ENCODE peak calls at places on chromosomes 12 and 14, in four cellular contexts. Q is PC-9, K is MM.1S, B is fibroblast of lung. O is an unnamed sample.

GRCh38 chr14:58863576-58864345 is 226.0 kb downstream of the DACT1 start:
- DNase-seq in Q (no peak), K (no peak), B (no peak), O (no peak)

GRCh38 chr12:115756271-115756670 is 521.2 kb downstream of the MED13L start:
- DNase-seq in K (no peak), Q (no peak), B (no peak), O (no peak)

GRCh38 chr12:24175281-24175680 is 225.8 kb upstream of the SOX5 start:
- DNase-seq in B (no peak), Q (no peak), K (peak; percentile 19), O (no peak)

GRCh38 chr12:10941916-10942607 is 3.0 kb upstream of the TAS2R14 start:
- DNase-seq in B (peak; percentile 47), K (peak; percentile 37), Q (peak; percentile 83), O (no peak)

GRCh38 chr14:49876563-49877127 is 16.2 kb upstream of the ARF6 start:
- DNase-seq in B (no peak), K (no peak), Q (no peak), O (no peak)

GRCh38 chr14:102893452-102893851 is 29.0 kb upstream of the AMN start:
- DNase-seq in K (no peak), B (peak; percentile 91), Q (no peak), O (no peak)

GRCh38 chr14:71475916-71476315 is 456.3 kb upstream of the RGS6 start:
- DNase-seq in K (no peak), B (no peak), Q (no peak), O (no peak)

GRCh38 chr12:40263616-40264409 is 39.0 kb downstream of the LRRK2 start:
- DNase-seq in B (no peak), Q (no peak), K (no peak), O (no peak)

GRCh38 chr12:122346054-122346453 is 76.4 kb downstream of the CLIP1 start:
- DNase-seq in K (no peak), Q (no peak), B (no peak), O (no peak)

GRCh38 chr12:20305470-20305869 is 62.9 kb upstream of the PDE3A start:
- DNase-seq in K (no peak), Q (no peak), B (peak; percentile 7), O (no peak)

GRCh38 chr12:108131035-108131434 is 1.9 kb downstream of the WSCD2 start:
- DNase-seq in K (no peak), B (no peak), Q (no peak), O (no peak)

GRCh38 chr14:20886091-20886490 is 5.1 kb upstream of the RNASE3 start:
- DNase-seq in B (no peak), K (no peak), Q (no peak), O (no peak)

GRCh38 chr14:103803661-103804060 is 43.7 kb downstream of the PPP1R13B start:
- DNase-seq in Q (no peak), K (no peak), B (peak; percentile 50), O (no peak)

GRCh38 chr12:91687052-91688017 is 458.3 kb downstream of the BTG1 start:
- DNase-seq in Q (no peak), B (peak; percentile 70), K (no peak), O (no peak)

GRCh38 chr14:93962701-93963601 is 13.4 kb downstream of the ASB2 start:
- DNase-seq in K (peak; percentile 50), Q (peak; percentile 77), B (no peak), O (no peak)

GRCh38 chr14:29648045-29648444 is 279.6 kb downstream of the PRKD1 start:
- DNase-seq in B (peak; percentile 18), Q (no peak), K (no peak), O (no peak)

GRCh38 chr14:22653012-22653621 is 9.0 kb upstream of the OR6J1 start:
- DNase-seq in K (peak; percentile 60), B (peak; percentile 67), Q (peak; percentile 68), O (no peak)

GRCh38 chr14:49961270-49962222 is 68.7 kb downstream of the ARF6 start:
- DNase-seq in Q (peak; percentile 71), B (peak; percentile 53), K (no peak), O (no peak)

GRCh38 chr12:72010365-72010764 is 71.7 kb downstream of the TPH2 start:
- DNase-seq in B (peak; percentile 81), Q (no peak), K (no peak), O (no peak)

GRCh38 chr14:71452987-71453386 is 479.2 kb upstream of the RGS6 start:
- DNase-seq in K (no peak), Q (no peak), B (no peak), O (no peak)

GRCh38 chr12:95789126-95790024 is 1.2 kb downstream of the NTN4 start:
- DNase-seq in K (no peak), B (no peak), Q (peak; percentile 62), O (no peak)

GRCh38 chr12:66107451-66107915 is 23.1 kb downstream of the LLPH start:
- DNase-seq in K (peak; percentile 84), Q (peak; percentile 77), B (peak; percentile 84), O (peak; percentile 92)

GRCh38 chr14:24903337-24903736 is 146.6 kb downstream of the STXBP6 start:
- DNase-seq in K (no peak), B (peak; percentile 78), Q (no peak), O (no peak)

GRCh38 chr14:93018401-93018800 is 95.5 kb downstream of the CHGA start:
- DNase-seq in B (no peak), Q (no peak), K (no peak), O (no peak)

GRCh38 chr12:9363145-9363544 is 154.9 kb upstream of the PZP start:
- DNase-seq in Q (no peak), K (no peak), B (no peak), O (no peak)

GRCh38 chr12:89470741-89471504 is 53.7 kb downstream of the GALNT4 start:
- DNase-seq in B (peak; percentile 30), K (peak; percentile 74), Q (no peak), O (no peak)

GRCh38 chr12:51863921-51864700 is 15.6 kb upstream of the FIGNL2 start:
- DNase-seq in Q (no peak), B (peak; percentile 64), K (no peak), O (no peak)

GRCh38 chr12:52041695-52042123 is 9.5 kb upstream of the NR4A1 start:
- DNase-seq in B (no peak), Q (no peak), K (peak; percentile 1), O (no peak)

GRCh38 chr12:47391566-47391965 is 311.8 kb upstream of the AMIGO2 start:
- DNase-seq in B (peak; percentile 57), K (no peak), Q (no peak), O (no peak)

GRCh38 chr14:55129086-55129427 is at the start of gene LGALS3:
- DNase-seq in K (peak; percentile 48), B (peak; percentile 69), Q (peak; percentile 60), O (no peak)

GRCh38 chr14:55127491-55127951 is 1.5 kb upstream of the LGALS3 start:
- DNase-seq in K (no peak), B (peak; percentile 83), Q (peak; percentile 99), O (no peak)

GRCh38 chr14:55130194-55130550 is 1.1 kb downstream of the LGALS3 start:
- DNase-seq in Q (peak; percentile 79), B (peak; percentile 45), K (no peak), O (no peak)

GRCh38 chr14:55128386-55129085 is 516 bp upstream of the LGALS3 start:
- DNase-seq in B (no peak), K (no peak), Q (no peak), O (no peak)

GRCh38 chr14:55129428-55130193 is 559 bp downstream of the LGALS3 start:
- DNase-seq in B (peak; percentile 71), K (peak; percentile 7), Q (peak; percentile 53), O (no peak)
- TF ChIP-seq EZH2 in B (no peak), K (no peak), Q (no peak), O (no peak)

DNA sequence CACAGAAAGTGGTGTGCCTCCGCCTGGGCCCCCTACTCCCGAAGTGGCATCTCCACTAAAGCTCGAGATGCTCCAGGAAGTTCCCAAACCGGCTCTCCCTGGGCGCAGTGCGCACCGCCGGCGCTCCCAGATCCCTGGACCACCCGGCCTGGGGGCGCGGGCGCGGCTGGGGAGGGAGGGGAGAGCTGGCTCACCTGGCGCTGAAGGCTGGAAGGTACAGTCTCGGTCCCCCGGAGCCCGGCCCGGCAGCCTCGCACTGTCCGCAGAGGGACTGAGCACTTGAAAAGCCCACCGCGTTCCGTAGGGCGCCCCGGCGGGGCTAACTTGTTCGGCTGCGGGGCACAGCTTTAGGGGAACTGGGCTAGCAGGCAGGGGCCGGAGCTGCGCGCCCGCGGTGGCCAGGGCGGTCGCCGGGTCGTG is 558 bp downstream of the DBX2 start:
- DNase-seq in B (peak; percentile 3), Q (no peak), K (no peak), O (no peak)
- TF ChIP-seq EZH2 in B (no peak), Q (no peak), K (no peak), O (no peak)

GRCh38 chr14:34075826-34076225 is 125.0 kb upstream of the EGLN3 start:
- DNase-seq in K (no peak), B (no peak), Q (no peak), O (no peak)

GRCh38 chr14:34078117-34078743 is 127.4 kb upstream of the EGLN3 start:
- DNase-seq in B (peak; percentile 70), Q (peak; percentile 78), K (no peak), O (no peak)

GRCh38 chr14:34072401-34072800 is 121.5 kb upstream of the EGLN3 start:
- DNase-seq in Q (no peak), B (no peak), K (no peak), O (no peak)

GRCh38 chr14:34072921-34073320 is 122.0 kb upstream of the EGLN3 start:
- DNase-seq in B (no peak), Q (no peak), K (no peak), O (no peak)

DNA sequence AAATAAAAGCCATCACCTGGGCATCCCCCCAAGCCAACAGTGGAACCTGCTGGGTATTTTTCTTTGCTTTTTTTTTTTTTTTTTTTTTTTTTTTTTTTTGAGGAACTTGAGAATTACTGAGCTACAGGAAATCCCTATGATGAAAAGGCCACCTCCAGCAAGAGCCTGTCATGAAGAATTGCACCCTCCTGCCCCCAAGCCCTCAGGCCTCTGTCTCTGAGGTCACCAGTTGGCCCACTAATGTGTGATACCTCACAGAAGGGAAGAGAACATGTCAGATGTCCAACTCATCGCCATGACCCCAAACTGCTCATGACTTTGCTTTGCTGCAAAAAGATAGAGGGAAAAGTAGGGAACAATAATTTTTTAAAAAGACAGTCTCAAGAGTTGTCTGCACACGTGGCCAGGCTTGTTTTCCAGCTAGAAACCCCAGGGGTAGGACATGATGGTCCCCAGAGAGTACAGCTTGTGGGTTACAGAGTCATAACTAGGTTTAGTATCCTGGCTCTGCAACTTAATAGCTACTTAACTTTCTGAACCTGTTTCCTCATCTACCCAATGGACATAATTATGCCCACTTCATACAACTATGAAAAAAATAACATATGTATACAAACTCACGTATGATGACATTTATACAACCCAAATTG is 124.3 kb upstream of the EGLN3 start:
- DNase-seq in B (no peak), K (no peak), Q (no peak), O (no peak)
- TF ChIP-seq EZH2 in B (no peak), K (no peak), Q (no peak), O (no peak)

GRCh38 chr12:3492868-3493224 is 1.8 kb downstream of the PRMT8 start:
- DNase-seq in Q (no peak), B (no peak), K (no peak), O (no peak)

GRCh38 chr12:3496964-3497363 is 6.0 kb downstream of the PRMT8 start:
- DNase-seq in K (no peak), B (no peak), Q (no peak), O (no peak)

GRCh38 chr12:3491938-3492867 is 1.2 kb downstream of the PRMT8 start:
- DNase-seq in B (peak; percentile 53), K (peak; percentile 42), Q (no peak), O (no peak)

GRCh38 chr12:3490848-3491382 is at the start of gene PRMT8:
- DNase-seq in Q (no peak), B (peak; percentile 1), K (no peak), O (no peak)

GRCh38 chr12:3493225-3494049 is 2.4 kb downstream of the PRMT8 start:
- DNase-seq in Q (no peak), B (no peak), K (no peak), O (no peak)
- TF ChIP-seq EZH2 in Q (no peak), B (no peak), K (no peak), O (no peak)

O was measured in SK-N-MC.